ENCODE peak calls at places on chromosomes 13 and 19, in seven cellular contexts. One of them, this sample, is unnamed.

GRCh38 chr19:57815247-57816075 is 748 bp upstream of the ZNF552 start:
- DNase-seq in astrocyte: no peak
- DNase-seq in foreskin keratinocyte: no peak
- DNase-seq in cardiac muscle cell: no peak
- DNase-seq in AG10803: no peak
- DNase-seq in HCT116: no peak
- DNase-seq in uterus: no peak
- DNase-seq in this sample: no peak

GRCh38 chr19:19655051-19655594 is 8.4 kb downstream of the ATP13A1 start:
- DNase-seq in astrocyte: no peak
- DNase-seq in foreskin keratinocyte: no peak
- DNase-seq in cardiac muscle cell: no peak
- DNase-seq in AG10803: no peak
- DNase-seq in HCT116: no peak
- DNase-seq in uterus: no peak
- DNase-seq in this sample: no peak

GRCh38 chr13:95784891-95785290 is 108.0 kb downstream of the DNAJC3 start:
- DNase-seq in astrocyte: peak; percentile 62
- DNase-seq in foreskin keratinocyte: peak; percentile 21
- DNase-seq in cardiac muscle cell: no peak
- DNase-seq in AG10803: peak; percentile 18
- DNase-seq in HCT116: no peak
- DNase-seq in uterus: no peak
- DNase-seq in this sample: no peak

GRCh38 chr19:49119411-49120324 is at the start of gene PPFIA3:
- DNase-seq in astrocyte: peak; percentile 25
- DNase-seq in foreskin keratinocyte: no peak
- DNase-seq in cardiac muscle cell: peak; percentile 91
- DNase-seq in AG10803: peak; percentile 53
- DNase-seq in HCT116: no peak
- DNase-seq in uterus: peak; percentile 64
- DNase-seq in this sample: peak; percentile 85

GRCh38 chr19:12987190-12987589 is 8.1 kb upstream of the NFIX start:
- DNase-seq in astrocyte: no peak
- DNase-seq in foreskin keratinocyte: no peak
- DNase-seq in cardiac muscle cell: no peak
- DNase-seq in AG10803: no peak
- DNase-seq in HCT116: no peak
- DNase-seq in uterus: no peak
- DNase-seq in this sample: no peak

GRCh38 chr13:21208755-21209154 is 32.3 kb downstream of the MRPL57 start:
- DNase-seq in astrocyte: no peak
- DNase-seq in foreskin keratinocyte: no peak
- DNase-seq in cardiac muscle cell: no peak
- DNase-seq in AG10803: no peak
- DNase-seq in HCT116: no peak
- DNase-seq in uterus: no peak
- DNase-seq in this sample: no peak

GRCh38 chr13:33260168-33261098 is 25.1 kb downstream of the STARD13 start:
- DNase-seq in astrocyte: no peak
- DNase-seq in foreskin keratinocyte: no peak
- DNase-seq in cardiac muscle cell: peak; percentile 35
- DNase-seq in AG10803: no peak
- DNase-seq in HCT116: peak; percentile 8
- DNase-seq in uterus: no peak
- DNase-seq in this sample: no peak

GRCh38 chr13:113767366-113767765 is 8.3 kb downstream of the TMEM255B start:
- DNase-seq in astrocyte: no peak
- DNase-seq in foreskin keratinocyte: no peak
- DNase-seq in cardiac muscle cell: no peak
- DNase-seq in AG10803: no peak
- DNase-seq in HCT116: no peak
- DNase-seq in uterus: no peak
- DNase-seq in this sample: no peak

GRCh38 chr13:73216381-73216831 is 157.6 kb downstream of the KLF5 start:
- DNase-seq in astrocyte: peak; percentile 69
- DNase-seq in foreskin keratinocyte: no peak
- DNase-seq in cardiac muscle cell: no peak
- DNase-seq in AG10803: peak; percentile 96
- DNase-seq in HCT116: no peak
- DNase-seq in uterus: no peak
- DNase-seq in this sample: no peak

GRCh38 chr19:4310247-4311121 is 6.1 kb downstream of the FSD1 start:
- DNase-seq in astrocyte: no peak
- DNase-seq in foreskin keratinocyte: no peak
- DNase-seq in cardiac muscle cell: no peak
- DNase-seq in AG10803: no peak
- DNase-seq in HCT116: peak; percentile 57
- DNase-seq in uterus: no peak
- DNase-seq in this sample: no peak

GRCh38 chr19:48867922-48868195 is 558 bp downstream of the PLEKHA4 start:
- DNase-seq in astrocyte: no peak
- DNase-seq in foreskin keratinocyte: no peak
- DNase-seq in cardiac muscle cell: no peak
- DNase-seq in AG10803: no peak
- DNase-seq in HCT116: no peak
- DNase-seq in uterus: no peak
- DNase-seq in this sample: no peak

GRCh38 chr13:46728777-46729176 is 68.2 kb downstream of the ESD start:
- DNase-seq in astrocyte: no peak
- DNase-seq in foreskin keratinocyte: no peak
- DNase-seq in cardiac muscle cell: no peak
- DNase-seq in AG10803: no peak
- DNase-seq in HCT116: no peak
- DNase-seq in uterus: no peak
- DNase-seq in this sample: no peak

GRCh38 chr13:46648166-46648607 is 95.2 kb downstream of the LRCH1 start:
- DNase-seq in astrocyte: no peak
- DNase-seq in foreskin keratinocyte: no peak
- DNase-seq in cardiac muscle cell: peak; percentile 56
- DNase-seq in AG10803: peak; percentile 55
- DNase-seq in HCT116: peak; percentile 8
- DNase-seq in uterus: no peak
- DNase-seq in this sample: peak; percentile 46

GRCh38 chr19:7829561-7830271 is at the start of gene EVI5L:
- DNase-seq in astrocyte: peak; percentile 100
- DNase-seq in foreskin keratinocyte: peak; percentile 100
- DNase-seq in cardiac muscle cell: peak; percentile 100
- DNase-seq in AG10803: peak; percentile 100
- DNase-seq in HCT116: peak; percentile 100
- DNase-seq in uterus: peak; percentile 99
- DNase-seq in this sample: peak; percentile 100

GRCh38 chr13:112879283-112879833 is 89.7 kb upstream of the MCF2L start:
- DNase-seq in astrocyte: no peak
- DNase-seq in foreskin keratinocyte: no peak
- DNase-seq in cardiac muscle cell: no peak
- DNase-seq in AG10803: peak; percentile 20
- DNase-seq in HCT116: no peak
- DNase-seq in uterus: no peak
- DNase-seq in this sample: no peak

GRCh38 chr19:58356236-58356970 is 3.1 kb upstream of the A1BG start:
- DNase-seq in astrocyte: no peak
- DNase-seq in foreskin keratinocyte: peak; percentile 9
- DNase-seq in cardiac muscle cell: no peak
- DNase-seq in AG10803: peak; percentile 48
- DNase-seq in HCT116: no peak
- DNase-seq in uterus: no peak
- DNase-seq in this sample: no peak

GRCh38 chr13:32228330-32229041 is 86.7 kb downstream of the ZAR1L start:
- DNase-seq in astrocyte: peak; percentile 66
- DNase-seq in foreskin keratinocyte: peak; percentile 5
- DNase-seq in cardiac muscle cell: no peak
- DNase-seq in AG10803: peak; percentile 13
- DNase-seq in HCT116: peak; percentile 18
- DNase-seq in uterus: no peak
- DNase-seq in this sample: no peak

GRCh38 chr13:43307221-43307920 is 284.0 kb downstream of the DNAJC15 start:
- DNase-seq in astrocyte: no peak
- DNase-seq in foreskin keratinocyte: no peak
- DNase-seq in cardiac muscle cell: no peak
- DNase-seq in AG10803: no peak
- DNase-seq in HCT116: no peak
- DNase-seq in uterus: no peak
- DNase-seq in this sample: no peak

DNA sequence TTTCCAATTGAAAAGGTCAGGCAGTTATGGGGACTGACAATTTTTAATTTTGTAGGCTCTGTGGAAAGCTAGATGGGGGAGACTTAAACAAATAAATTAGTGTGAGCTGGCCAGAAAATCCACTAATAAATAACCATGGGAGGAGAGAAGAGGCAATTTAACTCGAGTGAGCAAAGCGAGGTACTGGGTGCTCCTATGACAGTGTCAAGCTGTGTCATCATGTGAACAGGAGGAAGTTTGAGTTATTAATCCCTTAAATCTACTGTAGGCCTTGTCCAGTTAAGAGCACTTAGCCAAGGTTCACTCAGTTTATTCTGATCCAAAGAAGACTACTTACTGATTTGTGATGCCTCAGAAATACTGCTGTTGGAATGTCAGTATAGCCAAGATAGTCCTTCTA is 122.8 kb downstream of the OXGR1 start:
- DNase-seq in astrocyte: no peak
- DNase-seq in foreskin keratinocyte: no peak
- DNase-seq in cardiac muscle cell: no peak
- DNase-seq in AG10803: no peak
- DNase-seq in HCT116: no peak
- DNase-seq in uterus: no peak
- DNase-seq in this sample: no peak
- TF ChIP-seq CTCF in astrocyte: no peak
- TF ChIP-seq CTCF in foreskin keratinocyte: no peak
- TF ChIP-seq CTCF in cardiac muscle cell: no peak
- TF ChIP-seq CTCF in AG10803: no peak
- TF ChIP-seq CTCF in HCT116: no peak
- TF ChIP-seq CTCF in uterus: no peak
- TF ChIP-seq CTCF in this sample: no peak

DNA sequence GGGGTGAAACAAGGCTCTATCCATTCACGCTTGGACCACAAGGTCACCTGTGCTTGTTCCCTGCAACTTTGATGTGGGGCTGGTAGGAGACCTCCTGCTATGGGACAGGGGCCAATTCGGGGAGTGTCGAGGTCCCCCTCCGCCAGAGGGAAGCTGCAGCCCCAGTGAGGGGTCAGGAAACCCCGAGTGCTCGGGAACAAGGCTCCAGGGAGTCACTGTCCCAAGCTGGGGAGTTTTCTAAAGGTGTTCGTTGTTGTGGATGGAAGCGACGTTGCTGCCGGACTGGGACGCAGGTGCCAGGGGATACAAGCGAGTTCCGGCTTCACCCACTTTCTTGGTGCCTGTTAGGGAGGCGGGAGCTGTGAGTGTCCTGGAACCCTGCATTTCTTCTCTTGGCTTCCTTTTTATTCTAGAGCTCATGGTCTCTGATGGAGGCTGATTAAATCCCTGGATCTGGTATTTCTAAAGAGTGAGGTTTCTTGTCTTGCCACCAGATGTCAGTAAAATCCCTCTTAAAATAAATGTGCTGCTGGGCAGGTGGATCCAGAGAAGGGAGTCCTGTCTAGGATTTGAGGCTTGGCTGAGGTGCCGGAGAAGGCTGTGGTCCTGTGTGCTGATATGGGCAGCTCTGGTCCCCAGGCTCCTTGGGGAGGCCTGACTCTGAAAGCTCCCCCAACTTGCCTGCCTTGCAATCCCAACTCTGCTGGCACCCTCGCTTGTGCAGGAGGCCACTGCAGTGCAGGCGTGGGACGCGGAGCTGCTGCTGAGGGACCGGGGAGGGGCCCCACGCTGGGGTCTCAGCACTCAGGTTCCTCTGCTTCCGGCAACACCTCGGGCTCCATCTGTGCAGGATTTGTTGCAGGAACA is 153.9 kb downstream of the TEX29 start:
- DNase-seq in astrocyte: peak; percentile 6
- DNase-seq in foreskin keratinocyte: no peak
- DNase-seq in cardiac muscle cell: peak; percentile 56
- DNase-seq in AG10803: peak; percentile 47
- DNase-seq in HCT116: peak; percentile 21
- DNase-seq in uterus: no peak
- DNase-seq in this sample: no peak
- TF ChIP-seq CTCF in astrocyte: peak; percentile 47
- TF ChIP-seq CTCF in foreskin keratinocyte: peak; percentile 59
- TF ChIP-seq CTCF in cardiac muscle cell: peak; percentile 52
- TF ChIP-seq CTCF in AG10803: peak; percentile 68
- TF ChIP-seq CTCF in HCT116: peak; percentile 66
- TF ChIP-seq CTCF in uterus: peak; percentile 33
- TF ChIP-seq CTCF in this sample: peak; percentile 61

DNA sequence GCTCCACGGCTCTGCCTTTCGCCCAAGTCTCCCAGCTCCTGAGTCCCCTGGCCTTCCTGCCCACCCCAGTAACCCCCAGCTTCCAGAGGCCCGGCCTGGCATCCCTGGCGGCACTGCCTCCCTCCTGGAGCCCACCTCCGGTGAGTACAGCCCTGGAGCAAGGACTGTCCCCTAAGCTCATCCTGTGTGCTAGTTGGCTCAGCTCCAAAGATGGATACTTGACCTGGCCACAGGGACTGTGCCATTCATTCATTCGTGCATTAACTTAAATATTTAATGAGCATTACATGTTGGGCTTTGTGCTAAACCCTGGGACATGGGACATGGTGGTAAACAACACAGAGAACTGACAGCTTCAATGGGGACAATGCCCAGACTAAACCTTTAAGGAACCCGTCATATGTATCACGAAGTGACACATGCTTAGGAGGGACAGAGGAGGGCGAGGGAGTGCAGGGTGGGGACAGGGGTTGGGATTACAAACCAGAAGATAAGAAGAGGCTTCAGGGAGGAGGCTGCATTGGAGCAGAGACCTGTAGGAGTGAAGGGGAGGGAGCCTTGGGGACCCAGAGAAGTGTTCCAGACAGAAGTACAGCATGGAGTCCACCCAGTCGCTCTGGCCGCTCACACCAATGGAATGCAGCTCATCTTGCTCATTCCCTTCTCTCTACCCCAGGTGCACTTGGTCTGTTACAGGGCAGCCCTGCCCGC is 6.9 kb upstream of the OVOL3 start:
- DNase-seq in astrocyte: no peak
- DNase-seq in foreskin keratinocyte: peak; percentile 9
- DNase-seq in cardiac muscle cell: no peak
- DNase-seq in AG10803: no peak
- DNase-seq in HCT116: no peak
- DNase-seq in uterus: no peak
- DNase-seq in this sample: no peak
- TF ChIP-seq CTCF in astrocyte: no peak
- TF ChIP-seq CTCF in foreskin keratinocyte: no peak
- TF ChIP-seq CTCF in cardiac muscle cell: no peak
- TF ChIP-seq CTCF in AG10803: no peak
- TF ChIP-seq CTCF in HCT116: no peak
- TF ChIP-seq CTCF in uterus: no peak
- TF ChIP-seq CTCF in this sample: no peak

DNA sequence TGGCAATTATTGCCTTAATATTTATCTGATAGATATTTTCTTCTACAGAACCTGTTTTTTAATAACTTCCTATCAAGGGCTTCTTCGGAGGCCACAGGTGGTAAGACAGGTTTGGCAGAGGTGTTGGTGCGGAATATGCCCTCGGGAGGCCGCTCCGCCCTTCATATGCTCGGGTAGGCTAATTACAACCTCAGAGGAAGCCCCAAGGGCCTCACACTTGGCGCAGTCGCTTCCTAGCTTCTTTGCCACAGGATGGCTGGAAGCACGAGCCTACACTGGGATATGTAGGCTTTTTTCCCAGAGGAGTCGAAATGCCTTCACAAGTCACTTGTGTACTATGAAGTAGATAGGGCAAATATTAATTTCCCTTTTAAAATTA is 68.8 kb downstream of the LMO7 start:
- DNase-seq in astrocyte: no peak
- DNase-seq in foreskin keratinocyte: peak; percentile 70
- DNase-seq in cardiac muscle cell: no peak
- DNase-seq in AG10803: no peak
- DNase-seq in HCT116: peak; percentile 84
- DNase-seq in uterus: no peak
- DNase-seq in this sample: no peak
- TF ChIP-seq CTCF in astrocyte: no peak
- TF ChIP-seq CTCF in foreskin keratinocyte: peak; percentile 68
- TF ChIP-seq CTCF in cardiac muscle cell: no peak
- TF ChIP-seq CTCF in AG10803: no peak
- TF ChIP-seq CTCF in HCT116: peak; percentile 33
- TF ChIP-seq CTCF in uterus: no peak
- TF ChIP-seq CTCF in this sample: no peak